ENCODE peak calls at places on chromosomes 16 and 17, in six cellular contexts. H, K, S, E, J and A are unnamed samples.

GRCh38 chr16:79599837-79600635 is 501 bp downstream of the MAF start:
- DNase-seq in H (no peak), K (no peak), S (no peak), E (peak; percentile 85), J (peak; percentile 69), A (peak; percentile 30)

GRCh38 chr17:74864866-74865395 is 5.2 kb upstream of the GRIN2C start:
- DNase-seq in H (no peak), K (peak; percentile 88), S (peak; percentile 45), E (peak; percentile 83), J (peak; percentile 85), A (peak; percentile 57)

GRCh38 chr16:69937465-69937951 is 13.6 kb upstream of the CLEC18A start:
- DNase-seq in H (no peak), K (no peak), S (peak; percentile 10), E (no peak), J (peak; percentile 38), A (no peak)

GRCh38 chr17:57861000-57861736 is 11.3 kb upstream of the MRPS23 start:
- DNase-seq in H (no peak), K (no peak), S (no peak), E (peak; percentile 82), J (peak; percentile 72), A (no peak)

GRCh38 chr17:44558349-44559287 is 1.3 kb downstream of the FZD2 start:
- DNase-seq in H (no peak), K (no peak), S (peak; percentile 32), E (no peak), J (peak; percentile 20), A (no peak)

GRCh38 chr17:79947351-79948031 is 88.2 kb downstream of the TBC1D16 start:
- DNase-seq in H (no peak), K (no peak), S (no peak), E (peak; percentile 60), J (no peak), A (peak; percentile 99)

GRCh38 chr17:50944054-50944901 is 78.1 kb upstream of the TOB1 start:
- DNase-seq in H (no peak), K (peak; percentile 61), S (no peak), E (peak; percentile 94), J (peak; percentile 88), A (no peak)

GRCh38 chr17:59371426-59372099 is 40.1 kb downstream of the YPEL2 start:
- DNase-seq in H (no peak), K (peak; percentile 76), S (no peak), E (no peak), J (peak; percentile 79), A (no peak)

GRCh38 chr16:17334096-17334495 is 136.7 kb downstream of the XYLT1 start:
- DNase-seq in H (no peak), K (no peak), S (peak; percentile 87), E (no peak), J (no peak), A (peak; percentile 2)

GRCh38 chr17:61139219-61139618 is 260.4 kb upstream of the TBX2 start:
- DNase-seq in H (peak; percentile 35), K (no peak), S (peak; percentile 69), E (no peak), J (no peak), A (peak; percentile 21)

GRCh38 chr16:80671281-80671849 is 130.6 kb downstream of the DYNLRB2 start:
- DNase-seq in H (no peak), K (no peak), S (no peak), E (no peak), J (no peak), A (no peak)

GRCh38 chr17:17107891-17108680 is 65.8 kb downstream of the MPRIP start:
- DNase-seq in H (no peak), K (no peak), S (no peak), E (no peak), J (no peak), A (peak; percentile 27)

GRCh38 chr17:73093286-73093685 is 798 bp upstream of the SLC39A11 start:
- DNase-seq in H (no peak), K (no peak), S (no peak), E (no peak), J (no peak), A (no peak)

GRCh38 chr17:48457080-48457836 is 27.2 kb upstream of the SKAP1 start:
- DNase-seq in H (no peak), K (no peak), S (peak; percentile 19), E (peak; percentile 79), J (peak; percentile 71), A (peak; percentile 64)

GRCh38 chr16:82160226-82160625 is 9.8 kb downstream of the MPHOSPH6 start:
- DNase-seq in H (no peak), K (no peak), S (no peak), E (no peak), J (no peak), A (no peak)

GRCh38 chr16:15948532-15949209 is 745 bp upstream of the ABCC1 start:
- DNase-seq in H (no peak), K (no peak), S (no peak), E (peak; percentile 59), J (no peak), A (no peak)

GRCh38 chr17:13837417-13837816 is 231.9 kb upstream of the COX10 start:
- DNase-seq in H (no peak), K (no peak), S (no peak), E (no peak), J (no peak), A (no peak)

GRCh38 chr16:24906199-24906808 is 60.5 kb downstream of the SLC5A11 start:
- DNase-seq in H (no peak), K (no peak), S (peak; percentile 4), E (no peak), J (no peak), A (peak; percentile 26)

GRCh38 chr17:3740611-3741073 is 16.9 kb downstream of the HASPIN start:
- DNase-seq in H (no peak), K (no peak), S (no peak), E (no peak), J (no peak), A (no peak)

GRCh38 chr16:14501331-14502255 is 128.5 kb downstream of the PARN start:
- DNase-seq in H (peak; percentile 78), K (peak; percentile 83), S (peak; percentile 86), E (peak; percentile 90), J (peak; percentile 86), A (peak; percentile 96)

GRCh38 chr17:51154176-51154575 is 817 bp downstream of the NME1 start:
- DNase-seq in H (no peak), K (no peak), S (no peak), E (no peak), J (no peak), A (no peak)

GRCh38 chr17:41553176-41553575 is 18.7 kb downstream of the KRT9 start:
- DNase-seq in H (no peak), K (no peak), S (peak; percentile 20), E (no peak), J (no peak), A (peak; percentile 37)

GRCh38 chr16:30186782-30187555 is 3.6 kb downstream of the CORO1A start:
- DNase-seq in H (no peak), K (peak; percentile 70), S (peak; percentile 11), E (peak; percentile 89), J (peak; percentile 61), A (peak; percentile 61)

GRCh38 chr17:2035549-2036490 is 5.9 kb downstream of the DPH1 start:
- DNase-seq in H (no peak), K (no peak), S (no peak), E (no peak), J (no peak), A (no peak)

GRCh38 chr17:7328840-7329359 is at the start of gene NEURL4:
- DNase-seq in H (no peak), K (no peak), S (no peak), E (no peak), J (peak; percentile 53), A (no peak)

GRCh38 chr17:11601661-11602060 is 3.4 kb downstream of the DNAH9 start:
- DNase-seq in H (no peak), K (no peak), S (no peak), E (no peak), J (no peak), A (no peak)

GRCh38 chr16:11734025-11734652 is 8.5 kb downstream of the TXNDC11 start:
- DNase-seq in H (no peak), K (no peak), S (no peak), E (no peak), J (no peak), A (no peak)

GRCh38 chr17:58993322-58993721 is 113.4 kb downstream of the TRIM37 start:
- DNase-seq in H (no peak), K (no peak), S (no peak), E (no peak), J (no peak), A (no peak)

GRCh38 chr16:75566889-75567255 is 693 bp downstream of the GABARAPL2 start:
- DNase-seq in H (no peak), K (no peak), S (no peak), E (no peak), J (peak; percentile 37), A (peak; percentile 4)

GRCh38 chr17:70271672-70272071 is 102.3 kb downstream of the KCNJ2 start:
- DNase-seq in H (no peak), K (no peak), S (no peak), E (no peak), J (no peak), A (peak; percentile 65)
- TF ChIP-seq CTCF in H (no peak), K (no peak), S (no peak), E (no peak), J (no peak), A (no peak)

DNA sequence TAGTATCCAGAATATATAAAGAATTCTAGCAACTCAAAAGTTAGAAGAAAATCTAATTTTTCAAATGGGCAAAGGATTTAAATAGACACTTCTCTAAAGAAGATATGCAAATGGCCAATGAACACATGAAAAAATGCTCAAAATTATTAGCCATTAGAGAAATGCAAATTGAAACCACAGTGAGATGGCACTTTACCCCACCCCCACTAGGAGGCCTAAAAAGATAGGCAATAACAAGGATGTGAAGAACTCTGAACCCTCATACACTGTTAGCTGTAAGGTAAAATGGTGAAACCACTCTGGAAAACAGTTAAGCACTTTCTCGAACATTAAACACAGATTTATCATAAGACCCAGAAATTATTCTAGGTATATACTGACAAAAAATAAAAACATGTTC is 71.4 kb upstream of the IRX6 start:
- DNase-seq in H (no peak), K (no peak), S (no peak), E (no peak), J (no peak), A (no peak)
- TF ChIP-seq CTCF in H (no peak), K (no peak), S (peak; percentile 16), E (no peak), J (no peak), A (no peak)

GRCh38 chr16:19588661-19589060 is 33.2 kb downstream of the VPS35L start:
- DNase-seq in H (no peak), K (no peak), S (peak; percentile 4), E (no peak), J (no peak), A (no peak)
- TF ChIP-seq CTCF in H (no peak), K (no peak), S (peak; percentile 9), E (no peak), J (no peak), A (no peak)

GRCh38 chr16:85364323-85365040 is 248.6 kb upstream of the GSE1 start:
- DNase-seq in H (no peak), K (no peak), S (peak; percentile 50), E (peak; percentile 65), J (no peak), A (no peak)

GRCh38 chr16:85362443-85362842 is 250.2 kb upstream of the CIBAR2 start:
- DNase-seq in H (no peak), K (no peak), S (no peak), E (no peak), J (no peak), A (no peak)

GRCh38 chr16:85363881-85364280 is 249.2 kb upstream of the GSE1 start:
- DNase-seq in H (no peak), K (peak; percentile 42), S (peak; percentile 91), E (no peak), J (peak; percentile 68), A (no peak)

GRCh38 chr16:85365120-85365519 is 248.0 kb upstream of the GSE1 start:
- DNase-seq in H (no peak), K (no peak), S (no peak), E (peak; percentile 61), J (peak; percentile 57), A (peak; percentile 49)

GRCh38 chr16:85363427-85363826 is 249.7 kb upstream of the GSE1 start:
- DNase-seq in H (no peak), K (no peak), S (no peak), E (peak; percentile 56), J (no peak), A (no peak)
- TF ChIP-seq CTCF in H (no peak), K (no peak), S (peak; percentile 57), E (no peak), J (no peak), A (no peak)